ENCODE peak calls at places on chromosomes 6 and 20, in eight cellular contexts. P is choroid plexus epithelial cell; O is fibroblast of pulmonary artery; A is fibroblast of lung; X is CD8-positive, alpha-beta T cell; T is IMR-90; E is glutamatergic neuron; D is NCI-H1092 treated with DMSO at 0.1 percent for 48 hours. N is an unnamed sample.

GRCh38 chr20:60629206-60629605 is 622.9 kb upstream of the CDH4 start:
- DNase-seq in P (no peak), O (no peak), A (no peak), X (no peak), T (no peak), E (no peak), D (no peak), N (no peak)

GRCh38 chr6:44056392-44057237 is 70.6 kb downstream of the MRPL14 start:
- DNase-seq in P (no peak), O (peak), A (peak), X (no peak), T (peak), E (no peak), D (no peak), N (peak)

GRCh38 chr6:37576336-37576737 is 76.6 kb upstream of the CCDC167 start:
- DNase-seq in P (peak), O (no peak), A (peak), X (no peak), T (peak), E (no peak), D (no peak), N (no peak)

GRCh38 chr20:41094656-41095055 is 42.7 kb upstream of the PLCG1 start:
- DNase-seq in P (no peak), O (peak), A (peak), X (no peak), T (peak), E (no peak), D (no peak), N (peak)

GRCh38 chr6:90021701-90022100 is 127.4 kb downstream of the GJA10 start:
- DNase-seq in P (no peak), O (no peak), A (no peak), X (no peak), T (no peak), E (no peak), D (peak), N (no peak)

GRCh38 chr6:14211596-14211961 is 94.0 kb downstream of the CD83 start:
- DNase-seq in P (peak), O (peak), A (peak), X (no peak), T (peak), E (peak), D (no peak), N (peak)

GRCh38 chr20:11329271-11329670 is 588.4 kb upstream of the BTBD3 start:
- DNase-seq in P (no peak), O (no peak), A (no peak), X (no peak), T (peak), E (no peak), D (no peak), N (no peak)

GRCh38 chr6:95431637-95432228 is 145.6 kb upstream of the MANEA start:
- DNase-seq in P (peak), O (peak), A (peak), X (peak), T (peak), E (peak), D (peak), N (peak)

GRCh38 chr20:12345978-12346377 is 428.3 kb downstream of the BTBD3 start:
- DNase-seq in P (no peak), O (no peak), A (no peak), X (no peak), T (no peak), E (no peak), D (no peak), N (no peak)

GRCh38 chr6:54802775-54803631 is 43.6 kb upstream of the FAM83B start:
- DNase-seq in P (peak), O (peak), A (peak), X (no peak), T (peak), E (no peak), D (no peak), N (peak)

GRCh38 chr6:34284563-34285545 is 36.0 kb upstream of the SMIM29 start:
- DNase-seq in P (peak), O (peak), A (peak), X (no peak), T (peak), E (no peak), D (no peak), N (no peak)

GRCh38 chr20:45347936-45348809 is at the start of gene SDC4:
- DNase-seq in P (peak), O (peak), A (peak), X (peak), T (peak), E (peak), D (peak), N (peak)

GRCh38 chr6:35146453-35146852 is 5.3 kb upstream of the TCP11 start:
- DNase-seq in P (peak), O (peak), A (peak), X (peak), T (peak), E (no peak), D (peak), N (peak)

GRCh38 chr6:28838289-28838633 is 85.5 kb downstream of the TRIM27 start:
- DNase-seq in P (peak), O (peak), A (peak), X (peak), T (peak), E (peak), D (peak), N (peak)

GRCh38 chr6:150263765-150264415 is 104.9 kb upstream of the IYD start:
- DNase-seq in P (no peak), O (no peak), A (no peak), X (no peak), T (no peak), E (no peak), D (no peak), N (no peak)

GRCh38 chr6:30763618-30764489 is 19.5 kb upstream of the IER3 start:
- DNase-seq in P (peak), O (peak), A (peak), X (no peak), T (peak), E (no peak), D (peak), N (peak)

GRCh38 chr6:35677456-35677855 is 11.3 kb downstream of the FKBP5 start:
- DNase-seq in P (no peak), O (no peak), A (no peak), X (no peak), T (no peak), E (no peak), D (no peak), N (no peak)

GRCh38 chr6:46376562-46376969 is 114.7 kb downstream of the RCAN2 start:
- DNase-seq in P (no peak), O (no peak), A (no peak), X (no peak), T (no peak), E (no peak), D (no peak), N (no peak)

GRCh38 chr6:89927788-89928565 is 33.7 kb downstream of the GJA10 start:
- DNase-seq in P (peak), O (peak), A (peak), X (no peak), T (peak), E (no peak), D (no peak), N (no peak)

N was measured in A673.